ENCODE peak calls at places on chromosome 12, in seven cellular contexts. One of them, this sample, is unnamed.

GRCh38 chr12:5691943-5692342 is 253.1 kb downstream of the ANO2 start:
- DNase-seq in HFF-Myc: no peak
- DNase-seq in uterus: no peak
- DNase-seq in fibroblast of the aortic adventitia: no peak
- DNase-seq in Caco-2: no peak
- DNase-seq in A549: no peak
- DNase-seq in fibroblast of pulmonary artery: no peak
- DNase-seq in this sample: peak; percentile 16

GRCh38 chr12:51199546-51199945 is 18.3 kb downstream of the POU6F1 start:
- DNase-seq in fibroblast of the aortic adventitia: no peak
- DNase-seq in uterus: no peak
- DNase-seq in HFF-Myc: no peak
- DNase-seq in A549: no peak
- DNase-seq in Caco-2: no peak
- DNase-seq in fibroblast of pulmonary artery: no peak
- DNase-seq in this sample: no peak

GRCh38 chr12:66776974-66777373 is 98.1 kb upstream of the GRIP1 start:
- DNase-seq in A549: no peak
- DNase-seq in uterus: no peak
- DNase-seq in fibroblast of pulmonary artery: no peak
- DNase-seq in Caco-2: no peak
- DNase-seq in HFF-Myc: no peak
- DNase-seq in fibroblast of the aortic adventitia: no peak
- DNase-seq in this sample: no peak

GRCh38 chr12:93287152-93287551 is 90.6 kb upstream of the NUDT4 start:
- DNase-seq in fibroblast of pulmonary artery: no peak
- DNase-seq in uterus: no peak
- DNase-seq in A549: peak; percentile 34
- DNase-seq in HFF-Myc: no peak
- DNase-seq in fibroblast of the aortic adventitia: no peak
- DNase-seq in Caco-2: no peak
- DNase-seq in this sample: no peak

GRCh38 chr12:67322580-67322979 is 53.4 kb downstream of the CAND1 start:
- DNase-seq in Caco-2: no peak
- DNase-seq in uterus: no peak
- DNase-seq in fibroblast of the aortic adventitia: no peak
- DNase-seq in A549: no peak
- DNase-seq in fibroblast of pulmonary artery: no peak
- DNase-seq in HFF-Myc: no peak
- DNase-seq in this sample: no peak

GRCh38 chr12:92899388-92900001 is 29.6 kb downstream of the EEA1 start:
- DNase-seq in A549: peak; percentile 96
- DNase-seq in fibroblast of pulmonary artery: peak; percentile 99
- DNase-seq in HFF-Myc: peak; percentile 91
- DNase-seq in fibroblast of the aortic adventitia: peak; percentile 100
- DNase-seq in uterus: peak; percentile 93
- DNase-seq in Caco-2: peak; percentile 30
- DNase-seq in this sample: peak; percentile 96

GRCh38 chr12:89538902-89539301 is 13.1 kb upstream of the POC1B start:
- DNase-seq in HFF-Myc: no peak
- DNase-seq in Caco-2: no peak
- DNase-seq in fibroblast of pulmonary artery: no peak
- DNase-seq in A549: no peak
- DNase-seq in uterus: no peak
- DNase-seq in fibroblast of the aortic adventitia: no peak
- DNase-seq in this sample: no peak

GRCh38 chr12:127191124-127191523 is 1075.8 kb upstream of the TMEM132C start:
- DNase-seq in HFF-Myc: no peak
- DNase-seq in A549: no peak
- DNase-seq in Caco-2: no peak
- DNase-seq in fibroblast of pulmonary artery: peak; percentile 38
- DNase-seq in fibroblast of the aortic adventitia: peak; percentile 75
- DNase-seq in uterus: no peak
- DNase-seq in this sample: no peak

GRCh38 chr12:127619869-127620769 is 646.9 kb upstream of the TMEM132C start:
- DNase-seq in fibroblast of the aortic adventitia: peak; percentile 45
- DNase-seq in Caco-2: no peak
- DNase-seq in fibroblast of pulmonary artery: no peak
- DNase-seq in A549: no peak
- DNase-seq in uterus: no peak
- DNase-seq in HFF-Myc: no peak
- DNase-seq in this sample: no peak

GRCh38 chr12:132806857-132807256 is 21.8 kb downstream of the GOLGA3 start:
- DNase-seq in A549: no peak
- DNase-seq in fibroblast of pulmonary artery: no peak
- DNase-seq in uterus: no peak
- DNase-seq in HFF-Myc: no peak
- DNase-seq in fibroblast of the aortic adventitia: no peak
- DNase-seq in Caco-2: no peak
- DNase-seq in this sample: no peak

GRCh38 chr12:67705394-67706370 is 57.1 kb downstream of the DYRK2 start:
- DNase-seq in fibroblast of pulmonary artery: peak; percentile 64
- DNase-seq in Caco-2: no peak
- DNase-seq in HFF-Myc: peak; percentile 85
- DNase-seq in uterus: no peak
- DNase-seq in fibroblast of the aortic adventitia: peak; percentile 77
- DNase-seq in A549: peak; percentile 62
- DNase-seq in this sample: peak; percentile 75

GRCh38 chr12:18690653-18691052 is 47.2 kb downstream of the PLCZ1 start:
- DNase-seq in fibroblast of pulmonary artery: peak; percentile 72
- DNase-seq in fibroblast of the aortic adventitia: peak; percentile 74
- DNase-seq in A549: peak; percentile 31
- DNase-seq in HFF-Myc: peak; percentile 44
- DNase-seq in Caco-2: no peak
- DNase-seq in uterus: no peak
- DNase-seq in this sample: no peak

GRCh38 chr12:104742551-104742961 is 215.5 kb downstream of the SLC41A2 start:
- DNase-seq in uterus: no peak
- DNase-seq in A549: no peak
- DNase-seq in Caco-2: no peak
- DNase-seq in HFF-Myc: no peak
- DNase-seq in fibroblast of the aortic adventitia: no peak
- DNase-seq in fibroblast of pulmonary artery: no peak
- DNase-seq in this sample: no peak

GRCh38 chr12:130916251-130916911 is 37.3 kb upstream of the ADGRD1 start:
- DNase-seq in fibroblast of pulmonary artery: peak; percentile 66
- DNase-seq in fibroblast of the aortic adventitia: peak; percentile 74
- DNase-seq in A549: peak; percentile 74
- DNase-seq in Caco-2: peak; percentile 66
- DNase-seq in HFF-Myc: no peak
- DNase-seq in uterus: peak; percentile 66
- DNase-seq in this sample: peak; percentile 25

GRCh38 chr12:118850244-118850825 is 131.0 kb upstream of the SRRM4 start:
- DNase-seq in Caco-2: peak; percentile 27
- DNase-seq in fibroblast of pulmonary artery: no peak
- DNase-seq in fibroblast of the aortic adventitia: no peak
- DNase-seq in HFF-Myc: no peak
- DNase-seq in uterus: no peak
- DNase-seq in A549: peak; percentile 55
- DNase-seq in this sample: no peak

GRCh38 chr12:132395192-132395907 is 66.0 kb upstream of the GALNT9 start:
- DNase-seq in fibroblast of pulmonary artery: no peak
- DNase-seq in fibroblast of the aortic adventitia: no peak
- DNase-seq in uterus: peak; percentile 6
- DNase-seq in Caco-2: no peak
- DNase-seq in HFF-Myc: no peak
- DNase-seq in A549: no peak
- DNase-seq in this sample: no peak

GRCh38 chr12:96236221-96236822 is 42.1 kb downstream of the ELK3 start:
- DNase-seq in A549: no peak
- DNase-seq in fibroblast of pulmonary artery: peak; percentile 75
- DNase-seq in HFF-Myc: no peak
- DNase-seq in Caco-2: no peak
- DNase-seq in fibroblast of the aortic adventitia: peak; percentile 94
- DNase-seq in uterus: peak; percentile 49
- DNase-seq in this sample: no peak

GRCh38 chr12:132167610-132168310 is 23.5 kb downstream of the NOC4L start:
- DNase-seq in fibroblast of pulmonary artery: no peak
- DNase-seq in uterus: no peak
- DNase-seq in fibroblast of the aortic adventitia: no peak
- DNase-seq in A549: no peak
- DNase-seq in HFF-Myc: no peak
- DNase-seq in Caco-2: no peak
- DNase-seq in this sample: no peak

GRCh38 chr12:20555015-20555414 is 140.1 kb upstream of the SLCO1C1 start:
- DNase-seq in fibroblast of the aortic adventitia: no peak
- DNase-seq in A549: no peak
- DNase-seq in HFF-Myc: no peak
- DNase-seq in fibroblast of pulmonary artery: no peak
- DNase-seq in uterus: no peak
- DNase-seq in Caco-2: no peak
- DNase-seq in this sample: no peak

GRCh38 chr12:121861549-121862254 is 3.0 kb upstream of the HPD start:
- DNase-seq in fibroblast of the aortic adventitia: peak; percentile 54
- DNase-seq in HFF-Myc: no peak
- DNase-seq in A549: no peak
- DNase-seq in Caco-2: no peak
- DNase-seq in fibroblast of pulmonary artery: no peak
- DNase-seq in uterus: no peak
- DNase-seq in this sample: no peak

GRCh38 chr12:122834229-122834920 is 882 bp upstream of the HIP1R start:
- DNase-seq in fibroblast of pulmonary artery: peak; percentile 57
- DNase-seq in A549: peak; percentile 79
- DNase-seq in HFF-Myc: no peak
- DNase-seq in fibroblast of the aortic adventitia: peak; percentile 67
- DNase-seq in uterus: no peak
- DNase-seq in Caco-2: peak; percentile 64
- DNase-seq in this sample: no peak

GRCh38 chr12:97435153-97435552 is 27.5 kb upstream of the RMST start:
- DNase-seq in Caco-2: no peak
- DNase-seq in fibroblast of the aortic adventitia: no peak
- DNase-seq in HFF-Myc: no peak
- DNase-seq in uterus: no peak
- DNase-seq in fibroblast of pulmonary artery: no peak
- DNase-seq in A549: no peak
- DNase-seq in this sample: no peak
- H3K4me3 ChIP-seq in Caco-2: no peak overlapping the region
- H3K4me3 ChIP-seq in fibroblast of the aortic adventitia: no peak overlapping the region
- H3K4me3 ChIP-seq in HFF-Myc: no peak overlapping the region
- H3K4me3 ChIP-seq in uterus: no peak overlapping the region
- H3K4me3 ChIP-seq in fibroblast of pulmonary artery: no peak overlapping the region
- H3K4me3 ChIP-seq in A549: no peak overlapping the region
- H3K4me3 ChIP-seq in this sample: no peak overlapping the region

GRCh38 chr12:110862331-110862730 is 15.5 kb downstream of the CCDC63 start:
- DNase-seq in fibroblast of the aortic adventitia: no peak
- DNase-seq in uterus: no peak
- DNase-seq in HFF-Myc: no peak
- DNase-seq in A549: no peak
- DNase-seq in Caco-2: no peak
- DNase-seq in fibroblast of pulmonary artery: no peak
- DNase-seq in this sample: no peak

GRCh38 chr12:110863161-110863560 is 16.4 kb downstream of the CCDC63 start:
- DNase-seq in A549: no peak
- DNase-seq in fibroblast of pulmonary artery: no peak
- DNase-seq in Caco-2: no peak
- DNase-seq in uterus: no peak
- DNase-seq in HFF-Myc: no peak
- DNase-seq in fibroblast of the aortic adventitia: no peak
- DNase-seq in this sample: no peak

GRCh38 chr12:110860833-110861291 is 14.1 kb downstream of the CCDC63 start:
- DNase-seq in uterus: peak; percentile 15
- DNase-seq in A549: no peak
- DNase-seq in HFF-Myc: no peak
- DNase-seq in Caco-2: no peak
- DNase-seq in fibroblast of pulmonary artery: peak; percentile 27
- DNase-seq in fibroblast of the aortic adventitia: no peak
- DNase-seq in this sample: no peak

GRCh38 chr12:110858848-110859247 is 12.1 kb downstream of the CCDC63 start:
- DNase-seq in HFF-Myc: no peak
- DNase-seq in fibroblast of the aortic adventitia: no peak
- DNase-seq in Caco-2: peak; percentile 6
- DNase-seq in uterus: no peak
- DNase-seq in A549: no peak
- DNase-seq in fibroblast of pulmonary artery: no peak
- DNase-seq in this sample: no peak

DNA sequence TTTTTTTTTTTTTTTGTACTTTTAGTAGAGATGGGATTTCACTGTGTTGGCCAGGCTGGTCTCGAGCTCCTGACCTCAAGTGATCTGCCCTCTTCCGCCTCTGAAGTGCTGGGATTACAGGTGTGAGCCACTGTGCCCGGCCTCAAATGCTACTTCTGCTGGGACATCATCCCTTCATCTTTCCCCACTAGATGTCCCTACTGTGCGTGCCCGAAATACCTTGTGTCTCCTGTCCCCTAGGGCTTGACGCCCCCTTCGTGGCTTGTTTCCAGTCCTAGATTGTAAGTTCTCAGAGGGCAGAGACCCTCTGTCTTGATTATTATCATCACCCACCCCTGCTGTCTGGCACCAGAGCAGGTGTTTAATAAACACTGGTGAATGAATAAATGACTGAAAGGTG is 14.9 kb downstream of the CCDC63 start:
- DNase-seq in Caco-2: no peak
- DNase-seq in A549: no peak
- DNase-seq in fibroblast of the aortic adventitia: no peak
- DNase-seq in fibroblast of pulmonary artery: no peak
- DNase-seq in uterus: no peak
- DNase-seq in HFF-Myc: no peak
- DNase-seq in this sample: no peak
- TF ChIP-seq CTCF in Caco-2: peak; percentile 8
- TF ChIP-seq CTCF in A549: peak; percentile 35
- TF ChIP-seq CTCF in fibroblast of the aortic adventitia: no peak
- TF ChIP-seq CTCF in fibroblast of pulmonary artery: no peak
- TF ChIP-seq CTCF in uterus: no peak
- TF ChIP-seq CTCF in HFF-Myc: no peak
- TF ChIP-seq CTCF in this sample: no peak

GRCh38 chr12:110502449-110502738 is 263 bp downstream of the RAD9B start:
- DNase-seq in fibroblast of pulmonary artery: no peak
- DNase-seq in fibroblast of the aortic adventitia: no peak
- DNase-seq in uterus: no peak
- DNase-seq in A549: no peak
- DNase-seq in HFF-Myc: no peak
- DNase-seq in Caco-2: no peak
- DNase-seq in this sample: no peak
- H3K4me3 ChIP-seq in fibroblast of pulmonary artery: peak overlapping the region; percentile 94
- H3K4me3 ChIP-seq in fibroblast of the aortic adventitia: peak overlapping the region; percentile 90
- H3K4me3 ChIP-seq in uterus: peak overlapping the region; percentile 70
- H3K4me3 ChIP-seq in A549: peak overlapping the region; percentile 80
- H3K4me3 ChIP-seq in HFF-Myc: peak overlapping the region; percentile 89
- H3K4me3 ChIP-seq in Caco-2: peak overlapping the region; percentile 43
- H3K4me3 ChIP-seq in this sample: peak overlapping the region; percentile 92

GRCh38 chr12:8146416-8146771 is 10.4 kb upstream of the ZNF705A start:
- DNase-seq in fibroblast of the aortic adventitia: no peak
- DNase-seq in Caco-2: no peak
- DNase-seq in fibroblast of pulmonary artery: no peak
- DNase-seq in uterus: no peak
- DNase-seq in HFF-Myc: no peak
- DNase-seq in A549: no peak
- DNase-seq in this sample: no peak

GRCh38 chr12:8145754-8146415 is 10.9 kb upstream of the ZNF705A start:
- DNase-seq in A549: no peak
- DNase-seq in HFF-Myc: no peak
- DNase-seq in fibroblast of the aortic adventitia: peak; percentile 93
- DNase-seq in Caco-2: no peak
- DNase-seq in uterus: peak; percentile 24
- DNase-seq in fibroblast of pulmonary artery: peak; percentile 92
- DNase-seq in this sample: peak; percentile 14
- TF ChIP-seq CTCF in A549: no peak
- TF ChIP-seq CTCF in HFF-Myc: no peak
- TF ChIP-seq CTCF in fibroblast of the aortic adventitia: no peak
- TF ChIP-seq CTCF in Caco-2: no peak
- TF ChIP-seq CTCF in uterus: no peak
- TF ChIP-seq CTCF in fibroblast of pulmonary artery: no peak
- TF ChIP-seq CTCF in this sample: no peak

This sample was measured in gastrocnemius medialis.